ENCODE peak calls at places on chromosomes 6 and 20, in seven cellular contexts. L is right lobe of liver; I is left ventricle myocardium inferior; O is body of pancreas; X is CD8-positive, alpha-beta T cell; V is lung; P is heart right ventricle. H is an unnamed sample.

GRCh38 chr6:95230071-95230740 is 347.1 kb upstream of the MANEA start:
- DNase-seq in L (no peak), V (no peak), O (no peak), X (no peak), I (no peak), P (no peak), H (no peak)

GRCh38 chr6:140602843-140603242 is 1228.4 kb upstream of the CITED2 start:
- DNase-seq in P (no peak), I (no peak), V (no peak), L (no peak), X (no peak), O (no peak), H (no peak)

GRCh38 chr6:33116881-33117711 is 41.3 kb downstream of the HLA-DPB1 start:
- DNase-seq in O (no peak), P (no peak), I (no peak), L (no peak), X (no peak), V (no peak), H (peak; percentile 44)

GRCh38 chr20:50788045-50788867 is 6.6 kb upstream of the BCAS4 start:
- DNase-seq in V (peak; percentile 39), P (no peak), L (peak; percentile 58), O (peak; percentile 39), I (no peak), X (no peak), H (no peak)

GRCh38 chr20:1893721-1894470 is 1.3 kb upstream of the SIRPA start:
- DNase-seq in O (peak; percentile 70), V (peak; percentile 63), L (peak; percentile 90), I (peak; percentile 73), P (peak; percentile 55), X (no peak), H (no peak)

GRCh38 chr20:58461899-58462298 is 53.3 kb downstream of the APCDD1L start:
- DNase-seq in V (no peak), I (no peak), O (no peak), P (no peak), X (no peak), L (no peak), H (no peak)

GRCh38 chr6:142696689-142697088 is 248.3 kb downstream of the HIVEP2 start:
- DNase-seq in I (no peak), P (no peak), V (peak; percentile 49), X (no peak), L (peak; percentile 83), O (peak; percentile 89), H (no peak)

GRCh38 chr6:130583268-130583667 is 217.5 kb downstream of the TMEM200A start:
- DNase-seq in P (no peak), V (no peak), O (peak; percentile 6), L (no peak), I (no peak), X (no peak), H (no peak)

GRCh38 chr6:122853259-122853995 is 64.4 kb downstream of the SMPDL3A start:
- DNase-seq in X (no peak), P (no peak), V (no peak), I (no peak), O (no peak), L (no peak), H (no peak)

GRCh38 chr6:109440325-109441068 is at the start of the genes PPIL6 and SMPD2:
- DNase-seq in X (peak; percentile 61), O (peak; percentile 91), V (peak; percentile 87), P (peak; percentile 90), I (peak; percentile 90), L (peak; percentile 90), H (peak; percentile 96)

GRCh38 chr6:28446818-28447511 is 3.7 kb upstream of the ZSCAN23 start:
- DNase-seq in I (no peak), L (no peak), X (no peak), P (no peak), O (no peak), V (no peak), H (peak; percentile 46)

GRCh38 chr20:7924692-7925091 is 15.6 kb downstream of the HAO1 start:
- DNase-seq in O (no peak), I (no peak), X (no peak), V (no peak), P (peak; percentile 13), L (no peak), H (no peak)

GRCh38 chr6:110430236-110430635 is 14.9 kb upstream of the DDO start:
- DNase-seq in P (no peak), I (no peak), L (no peak), X (no peak), O (no peak), V (no peak), H (no peak)

GRCh38 chr6:139882234-139882633 is 507.8 kb upstream of the CITED2 start:
- DNase-seq in I (no peak), P (no peak), O (no peak), L (no peak), X (no peak), V (no peak), H (no peak)

GRCh38 chr6:127102299-127102698 is 16.2 kb upstream of the RSPO3 start:
- DNase-seq in V (no peak), O (no peak), P (no peak), L (no peak), X (no peak), I (no peak), H (peak; percentile 77)

GRCh38 chr6:75183099-75183541 is 22.7 kb downstream of the COL12A1 start:
- DNase-seq in O (no peak), X (no peak), L (no peak), P (no peak), V (no peak), I (no peak), H (peak; percentile 59)

GRCh38 chr6:98816799-98817198 is 17.6 kb upstream of the POU3F2 start:
- DNase-seq in O (no peak), I (no peak), L (no peak), P (no peak), V (no peak), X (no peak), H (no peak)

GRCh38 chr20:7841967-7842301 is 98.3 kb downstream of the HAO1 start:
- DNase-seq in O (no peak), L (no peak), V (no peak), I (peak; percentile 30), P (peak; percentile 25), X (no peak), H (no peak)

GRCh38 chr6:19988555-19988954 is 151.4 kb downstream of the ID4 start:
- DNase-seq in O (no peak), X (no peak), P (no peak), I (no peak), V (no peak), L (no peak), H (peak; percentile 24)

GRCh38 chr6:82143041-82143481 is 104.5 kb downstream of the IBTK start:
- DNase-seq in P (peak; percentile 41), L (no peak), O (no peak), I (no peak), V (no peak), X (no peak), H (peak; percentile 68)

GRCh38 chr6:75760320-75760719 is 11.3 kb downstream of the MYO6 start:
- DNase-seq in O (no peak), P (no peak), L (no peak), I (no peak), V (no peak), X (no peak), H (no peak)

GRCh38 chr20:62101078-62101477 is 21.2 kb upstream of the LSM14B start:
- DNase-seq in L (no peak), O (no peak), P (no peak), V (no peak), X (no peak), I (no peak), H (no peak)

GRCh38 chr20:62104234-62104789 is 18.0 kb upstream of the LSM14B start:
- DNase-seq in X (no peak), L (no peak), P (no peak), O (no peak), V (no peak), I (no peak), H (no peak)

GRCh38 chr20:62103508-62104233 is 18.6 kb upstream of the LSM14B start:
- DNase-seq in L (no peak), X (no peak), V (no peak), I (no peak), O (no peak), P (no peak), H (no peak)

GRCh38 chr20:62105592-62105991 is 16.7 kb upstream of the LSM14B start:
- DNase-seq in L (no peak), O (no peak), V (no peak), I (no peak), X (no peak), P (no peak), H (no peak)

GRCh38 chr20:62104791-62105345 is 17.4 kb upstream of the LSM14B start:
- DNase-seq in V (no peak), O (no peak), P (no peak), X (no peak), I (no peak), L (no peak), H (peak; percentile 3)
- H3K9me3 ChIP-seq in V (peaks cover 66% of the 10 kb centered on the region), O (peaks cover 25% of the 10 kb centered on the region), P (no peaks in the 10 kb centered on the region), X (peaks cover 34% of the 10 kb centered on the region), I (peaks cover 66% of the 10 kb centered on the region), L (no peaks in the 10 kb centered on the region), H (no peaks in the 10 kb centered on the region)

GRCh38 chr6:25896252-25896651 is 22.2 kb upstream of the SLC17A3 start:
- DNase-seq in I (no peak), X (no peak), P (no peak), L (no peak), O (no peak), V (no peak), H (no peak)

GRCh38 chr6:25895773-25896172 is 21.7 kb upstream of the SLC17A3 start:
- DNase-seq in X (no peak), O (no peak), I (no peak), V (no peak), P (no peak), L (no peak), H (peak; percentile 57)

GRCh38 chr6:25889877-25890853 is 16.1 kb upstream of the SLC17A3 start:
- DNase-seq in L (peak; percentile 60), O (peak; percentile 10), V (no peak), P (peak; percentile 26), X (no peak), I (no peak), H (peak; percentile 78)

GRCh38 chr6:25892877-25893276 is 18.8 kb upstream of the SLC17A3 start:
- DNase-seq in L (no peak), P (no peak), O (no peak), V (no peak), X (no peak), I (no peak), H (no peak)

DNA sequence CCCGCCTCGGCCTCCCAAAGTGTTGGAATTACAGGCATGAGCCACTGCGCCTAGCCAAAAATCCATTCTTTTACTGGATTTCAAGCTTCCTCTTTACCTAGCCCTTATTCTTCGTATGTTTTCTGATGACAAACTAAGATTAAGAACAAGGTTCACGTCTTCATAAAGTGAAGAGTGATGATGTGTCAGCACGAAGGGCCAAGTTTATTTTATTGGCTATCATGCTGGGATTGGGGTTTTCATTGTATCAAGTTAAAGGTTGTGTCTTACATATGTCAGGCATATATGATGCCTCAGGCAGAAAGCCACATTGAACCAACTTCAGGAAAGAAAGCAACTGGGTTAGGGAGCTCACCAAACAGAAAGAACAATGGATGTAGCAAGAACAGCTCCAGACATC is 19.7 kb upstream of the SLC17A3 start:
- DNase-seq in P (no peak), I (no peak), X (no peak), L (no peak), V (no peak), O (no peak), H (no peak)
- H3K9me3 ChIP-seq in P (no peaks in the 10 kb centered on the region), I (no peaks in the 10 kb centered on the region), X (no peaks in the 10 kb centered on the region), L (no peaks in the 10 kb centered on the region), V (no peaks in the 10 kb centered on the region), O (no peaks in the 10 kb centered on the region), H (no peaks in the 10 kb centered on the region)

GRCh38 chr20:24917797-24918578 is 31.1 kb upstream of the CST7 start:
- DNase-seq in O (peak; percentile 90), I (peak; percentile 56), P (peak; percentile 51), L (no peak), V (peak; percentile 56), X (peak; percentile 16), H (peak; percentile 86)
- H3K9me3 ChIP-seq in O (no peaks in the 10 kb centered on the region), I (no peaks in the 10 kb centered on the region), P (no peaks in the 10 kb centered on the region), L (no peaks in the 10 kb centered on the region), V (peaks cover 2% of the 10 kb centered on the region), X (no peaks in the 10 kb centered on the region), H (no peaks in the 10 kb centered on the region)

GRCh38 chr6:107400748-107401147 is 58.6 kb downstream of the PDSS2 start:
- DNase-seq in L (no peak), O (no peak), P (no peak), V (no peak), I (no peak), X (no peak), H (no peak)
- H3K9me3 ChIP-seq in L (no peaks in the 10 kb centered on the region), O (no peaks in the 10 kb centered on the region), P (peaks cover 9% of the 10 kb centered on the region), V (peaks cover 13% of the 10 kb centered on the region), I (peaks cover 46% of the 10 kb centered on the region), X (no peaks in the 10 kb centered on the region), H (no peaks in the 10 kb centered on the region)

H was measured in cardiac muscle cell.